ENCODE peak calls at places on chromosomes 2 and 18, in five cellular contexts. Y is mammary epithelial cell, H is fibroblast of lung, C is tibial artery, M is iPS-NIHi11. T is an unnamed sample.

GRCh38 chr18:79935925-79936324 is 15.5 kb downstream of the SLC66A2 start:
- DNase-seq in Y (no peak), H (no peak), C (no peak), M (no peak), T (peak)

GRCh38 chr2:96773922-96774321 is 13.2 kb downstream of the CNNM4 start:
- DNase-seq in Y (no peak), H (no peak), C (no peak), M (no peak), T (no peak)

GRCh38 chr2:223880779-223881178 is 43.4 kb upstream of the AP1S3 start:
- DNase-seq in Y (no peak), H (no peak), C (no peak), M (no peak), T (no peak)

GRCh38 chr2:227370791-227371312 is 8.3 kb downstream of the TM4SF20 start:
- DNase-seq in Y (peak), H (peak), C (peak), M (no peak), T (no peak)

GRCh38 chr2:54606393-54606973 is 117.0 kb upstream of the EML6 start:
- DNase-seq in Y (no peak), H (no peak), C (no peak), M (no peak), T (no peak)

GRCh38 chr2:72996152-72996502 is 75.4 kb downstream of the SFXN5 start:
- DNase-seq in Y (no peak), H (no peak), C (no peak), M (no peak), T (no peak)

GRCh38 chr2:169716938-169717690 is 16.5 kb upstream of the KLHL23 start:
- DNase-seq in Y (peak), H (no peak), C (no peak), M (no peak), T (no peak)

GRCh38 chr2:207239222-207239674 is 73.5 kb upstream of the KLF7 start:
- DNase-seq in Y (peak), H (peak), C (peak), M (no peak), T (no peak)

GRCh38 chr18:73264562-73264921 is 396.8 kb upstream of the NETO1 start:
- DNase-seq in Y (no peak), H (no peak), C (no peak), M (peak), T (no peak)

GRCh38 chr2:46564811-46565241 is 85.5 kb downstream of the TMEM247 start:
- DNase-seq in Y (no peak), H (no peak), C (no peak), M (no peak), T (no peak)

GRCh38 chr18:23793985-23794867 is 105.0 kb downstream of the LAMA3 start:
- DNase-seq in Y (no peak), H (no peak), C (no peak), M (no peak), T (no peak)

GRCh38 chr18:10482363-10482984 is 28.0 kb downstream of the APCDD1 start:
- DNase-seq in Y (no peak), H (no peak), C (no peak), M (peak), T (no peak)

GRCh38 chr18:59918320-59918755 is 18.5 kb downstream of the PMAIP1 start:
- DNase-seq in Y (peak), H (peak), C (no peak), M (peak), T (no peak)

GRCh38 chr18:48293954-48294893 is 115.0 kb downstream of the ZBTB7C start:
- DNase-seq in Y (peak), H (peak), C (no peak), M (no peak), T (no peak)

GRCh38 chr2:26597197-26597596 is 44.0 kb downstream of the CIB4 start:
- DNase-seq in Y (peak), H (no peak), C (no peak), M (no peak), T (no peak)

GRCh38 chr2:68726608-68727367 is 7.8 kb upstream of the ARHGAP25 start:
- DNase-seq in Y (peak), H (peak), C (no peak), M (no peak), T (no peak)

GRCh38 chr2:111216811-111217652 is 96.3 kb downstream of the BCL2L11 start:
- DNase-seq in Y (no peak), H (no peak), C (no peak), M (no peak), T (no peak)

GRCh38 chr18:41955688-41956087 is 654 bp downstream of the PIK3C3 start:
- DNase-seq in Y (peak), H (no peak), C (no peak), M (no peak), T (no peak)

GRCh38 chr2:234881413-234882241 is 70.2 kb upstream of the SH3BP4 start:
- DNase-seq in Y (peak), H (peak), C (peak), M (peak), T (peak)

GRCh38 chr2:63831176-63831575 is 10.5 kb upstream of the UGP2 start:
- DNase-seq in Y (no peak), H (no peak), C (no peak), M (no peak), T (no peak)

GRCh38 chr2:219021591-219021990 is 19.7 kb downstream of the CFAP65 start:
- DNase-seq in Y (no peak), H (no peak), C (no peak), M (no peak), T (no peak)

GRCh38 chr2:232335859-232336215 is 42.7 kb upstream of the ALPP start:
- DNase-seq in Y (no peak), H (no peak), C (no peak), M (no peak), T (no peak)

GRCh38 chr2:217632036-217632435 is 370.8 kb downstream of the TNS1 start:
- DNase-seq in Y (no peak), H (no peak), C (peak), M (no peak), T (no peak)

GRCh38 chr2:240991378-240992263 is 6.8 kb upstream of the SNED1 start:
- DNase-seq in Y (peak), H (peak), C (peak), M (peak), T (no peak)

GRCh38 chr2:120150040-120150482 is 73.1 kb downstream of the TMEM185B start:
- DNase-seq in Y (no peak), H (no peak), C (no peak), M (no peak), T (no peak)

GRCh38 chr2:124320072-124320471 is 295.0 kb downstream of the CNTNAP5 start:
- DNase-seq in Y (no peak), H (no peak), C (no peak), M (no peak), T (no peak)

GRCh38 chr2:57497489-57498096 is 549.0 kb upstream of the VRK2 start:
- DNase-seq in Y (peak), H (peak), C (no peak), M (peak), T (peak)

GRCh38 chr18:25055076-25055475 is 296.9 kb downstream of the ZNF521 start:
- DNase-seq in Y (peak), H (peak), C (no peak), M (no peak), T (no peak)

GRCh38 chr18:75455249-75456183 is 28.0 kb upstream of the SMIM21 start:
- DNase-seq in Y (no peak), H (peak), C (no peak), M (peak), T (peak)

GRCh38 chr2:1032030-1032429 is 81.4 kb downstream of the SNTG2 start:
- DNase-seq in Y (no peak), H (no peak), C (no peak), M (no peak), T (no peak)

GRCh38 chr2:239318790-239319189 is 82.0 kb downstream of the HDAC4 start:
- DNase-seq in Y (no peak), H (no peak), C (peak), M (no peak), T (no peak)

GRCh38 chr2:108570416-108570815 is 36.1 kb downstream of the LIMS1 start:
- DNase-seq in Y (no peak), H (peak), C (no peak), M (no peak), T (no peak)

GRCh38 chr2:106561356-106561755 is 74.2 kb downstream of the CD8B2 start:
- DNase-seq in Y (no peak), H (no peak), C (no peak), M (no peak), T (no peak)

GRCh38 chr2:190859347-190860297 is 21.0 kb upstream of the GLS start:
- DNase-seq in Y (peak), H (peak), C (no peak), M (no peak), T (no peak)

GRCh38 chr2:237673130-237673921 is 45.9 kb downstream of the LRRFIP1 start:
- DNase-seq in Y (peak), H (peak), C (peak), M (peak), T (peak)

GRCh38 chr2:232634319-232635150 is 1.1 kb downstream of the EFHD1 start:
- DNase-seq in Y (no peak), H (peak), C (peak), M (peak), T (peak)

GRCh38 chr2:43898958-43899346 is 60.2 kb downstream of the ABCG8 start:
- DNase-seq in Y (no peak), H (no peak), C (no peak), M (no peak), T (no peak)

GRCh38 chr18:45980229-45980628 is 13.1 kb upstream of the EPG5 start:
- DNase-seq in Y (no peak), H (no peak), C (no peak), M (no peak), T (no peak)

GRCh38 chr2:43027103-43027482 is 199.3 kb downstream of the ZFP36L2 start:
- DNase-seq in Y (no peak), H (no peak), C (peak), M (no peak), T (no peak)